ENCODE peak calls at places on chromosome X, in six cellular contexts. T is A549, E is IMR-90, D is K562, Z is HepG2, C is HEK293T. B is an unnamed sample.

GRCh38 chrX:19840899-19841648 is 46.3 kb downstream of the SH3KBP1 start:
- DNase-seq in T (no peak), Z (peak; percentile 1), D (peak; percentile 7), E (no peak), C (no peak), B (peak; percentile 64)

GRCh38 chrX:152480269-152481212 is 29.4 kb upstream of the GABRA3 start:
- DNase-seq in E (no peak), D (no peak), C (no peak), Z (no peak), T (no peak), B (no peak)

GRCh38 chrX:137945470-137945869 is 379.5 kb downstream of the ZIC3 start:
- DNase-seq in T (no peak), C (no peak), E (no peak), D (no peak), Z (no peak), B (no peak)

GRCh38 chrX:479273-479981 is 92.7 kb upstream of the PPP2R3B start:
- DNase-seq in Z (no peak), T (no peak), E (no peak), D (no peak), C (no peak), B (no peak)

GRCh38 chrX:38948046-38948445 is 146.8 kb downstream of the MID1IP1 start:
- DNase-seq in E (no peak), D (no peak), T (no peak), Z (no peak), C (no peak), B (no peak)

GRCh38 chrX:46770006-46770816 is 11.3 kb upstream of the SLC9A7 start:
- DNase-seq in Z (no peak), D (no peak), T (no peak), C (no peak), E (peak; percentile 62), B (no peak)

GRCh38 chrX:120823554-120823953 is 52.1 kb downstream of the CT47B1 start:
- DNase-seq in Z (no peak), E (no peak), D (no peak), C (no peak), T (no peak), B (no peak)

GRCh38 chrX:103800318-103800717 is 23.7 kb downstream of the PLP1 start:
- DNase-seq in E (no peak), C (no peak), D (no peak), T (no peak), Z (no peak), B (no peak)

GRCh38 chrX:121479406-121479805 is 432.0 kb downstream of the GLUD2 start:
- DNase-seq in C (no peak), Z (no peak), D (no peak), E (no peak), T (peak; percentile 10), B (no peak)

DNA sequence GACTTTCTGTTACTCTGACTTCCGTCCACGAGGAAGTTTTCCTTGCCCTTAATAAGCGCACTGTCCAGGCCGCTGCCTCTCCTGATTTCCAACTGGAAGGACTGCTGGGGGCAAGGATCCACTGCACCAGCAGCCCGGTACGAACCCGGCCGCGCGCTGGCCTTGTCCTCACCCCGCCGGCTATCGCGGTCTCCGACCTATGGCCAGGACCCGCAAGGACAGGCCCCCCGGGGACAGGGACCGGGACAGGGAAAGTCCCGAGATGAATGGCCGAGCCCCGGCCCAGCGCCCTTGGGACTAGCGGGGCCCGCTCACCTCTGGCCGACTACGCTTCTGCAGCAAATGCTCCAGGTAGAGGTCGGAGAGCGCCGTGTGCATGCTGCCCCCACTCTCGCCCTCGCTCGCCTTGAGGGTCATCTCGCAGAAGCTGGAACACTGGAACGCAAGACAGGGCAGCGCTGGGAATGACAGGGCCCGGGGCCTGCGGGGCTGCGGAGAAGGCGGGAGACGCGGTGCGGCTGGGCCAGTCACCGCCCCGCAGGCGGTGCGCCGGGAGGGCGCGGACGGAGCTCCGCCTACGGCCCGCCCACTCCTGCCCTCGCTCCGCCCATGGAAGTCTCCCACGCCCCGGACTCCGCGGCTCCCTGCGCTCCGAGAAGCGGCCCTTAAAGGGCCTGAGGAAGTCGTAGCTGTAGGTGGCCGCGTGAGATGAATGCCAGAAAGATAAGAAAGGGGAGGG is at the start of gene MPP1:
- DNase-seq in E (peak; percentile 66), C (peak; percentile 94), D (peak; percentile 88), T (peak; percentile 73), Z (no peak), B (peak; percentile 36)
- TF ChIP-seq BHLHE40 in E (no peak), C (no peak), D (peak; percentile 75), T (no peak), Z (no peak), B (no peak)

GRCh38 chrX:68415289-68415688 is 18.0 kb downstream of the OPHN1 start:
- DNase-seq in T (no peak), Z (no peak), E (peak; percentile 64), D (no peak), C (no peak), B (no peak)
- TF ChIP-seq BHLHE40 in T (no peak), Z (no peak), E (no peak), D (no peak), C (no peak), B (no peak)

DNA sequence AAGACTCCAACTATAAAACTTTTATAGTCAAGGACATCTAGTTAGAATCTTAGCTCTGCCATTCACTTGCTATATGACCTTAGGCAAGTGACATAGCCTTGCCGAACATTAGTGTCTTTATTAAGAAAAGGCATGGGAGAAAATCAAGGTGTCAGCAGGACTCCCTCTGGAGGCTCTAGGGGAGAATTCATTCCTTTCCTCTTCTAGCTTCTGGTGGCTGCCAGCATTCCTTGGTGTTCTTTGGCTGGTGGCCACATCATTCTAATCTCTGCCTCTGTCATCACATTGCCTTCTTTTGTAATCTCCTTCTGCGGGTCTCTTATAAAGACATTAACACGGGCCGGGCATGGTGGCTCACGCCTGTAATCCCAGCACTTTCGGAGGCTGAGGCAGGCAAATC is 99.8 kb downstream of the PPP1R2C start:
- DNase-seq in C (no peak), D (no peak), T (peak; percentile 1), Z (no peak), E (no peak), B (no peak)
- TF ChIP-seq BHLHE40 in C (no peak), D (no peak), T (no peak), Z (no peak), E (no peak), B (no peak)

DNA sequence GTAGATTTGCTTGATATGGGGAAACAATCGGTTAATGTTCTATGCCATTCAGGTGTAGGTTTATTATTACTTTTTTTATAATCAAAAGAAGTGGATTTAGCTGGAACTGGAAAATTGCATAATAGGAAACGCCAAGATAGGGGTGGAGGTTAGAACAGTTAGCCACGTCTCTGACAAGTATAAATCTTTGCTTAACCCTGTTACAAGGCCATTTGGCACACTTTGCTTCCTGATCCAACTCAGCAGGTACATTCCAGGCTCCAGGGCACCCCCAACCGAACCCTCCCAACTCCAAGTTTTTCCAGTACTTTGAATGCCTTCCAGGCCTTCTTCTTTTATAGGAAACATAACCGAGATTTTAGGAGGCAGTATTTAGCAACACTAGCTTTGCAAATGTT is 50.7 kb upstream of the ACSL4 start:
- DNase-seq in D (no peak), C (no peak), Z (peak; percentile 38), T (no peak), E (no peak), B (no peak)
- TF ChIP-seq BHLHE40 in D (no peak), C (no peak), Z (no peak), T (no peak), E (no peak), B (no peak)

DNA sequence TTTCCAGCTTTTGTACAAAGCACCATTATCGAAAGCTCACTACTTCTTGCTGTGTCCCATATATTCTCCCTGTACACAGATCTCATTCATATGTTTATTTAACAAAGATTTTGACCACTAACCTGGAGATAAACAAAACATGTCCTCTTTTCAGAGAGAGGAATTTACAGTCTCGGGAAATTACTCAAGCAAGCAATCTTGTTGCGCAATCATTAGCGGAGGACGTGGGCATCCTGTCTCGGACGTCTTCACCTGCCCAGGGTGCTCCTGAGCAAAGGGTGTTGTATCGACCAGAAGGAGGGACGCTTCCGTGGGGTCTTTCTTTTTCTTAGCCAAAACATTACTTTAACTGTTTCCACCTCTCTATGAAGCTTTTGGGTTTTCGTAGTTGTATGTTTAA is 66.5 kb upstream of the CLCN4 start:
- DNase-seq in T (no peak), D (no peak), E (peak; percentile 28), C (no peak), Z (no peak), B (no peak)
- TF ChIP-seq BHLHE40 in T (no peak), D (no peak), E (no peak), C (no peak), Z (no peak), B (no peak)

GRCh38 chrX:96052078-96052477 is 632.6 kb upstream of the DIAPH2 start:
- DNase-seq in C (no peak), Z (no peak), E (no peak), T (no peak), D (no peak), B (no peak)
- TF ChIP-seq BHLHE40 in C (no peak), Z (no peak), E (no peak), T (no peak), D (no peak), B (no peak)